ENCODE peak calls at places on chromosome 20, in five cellular contexts. L is skeletal muscle cell, O is mucosa of descending colon, C is astrocyte of the cerebellum, X is A549. N is an unnamed sample.

GRCh38 chr20:24543741-24544140 is 74.3 kb downstream of the SYNDIG1 start:
- DNase-seq in L (no peak), O (no peak), C (no peak), X (no peak), N (no peak)

GRCh38 chr20:47227119-47227518 is 129.4 kb downstream of the ZMYND8 start:
- DNase-seq in L (no peak), O (no peak), C (no peak), X (no peak), N (no peak)

GRCh38 chr20:25389381-25389857 is 1.2 kb downstream of the ABHD12 start:
- DNase-seq in L (no peak), O (peak; percentile 29), C (no peak), X (no peak), N (no peak)

GRCh38 chr20:52379723-52380336 is 188.3 kb upstream of the ZFP64 start:
- DNase-seq in L (no peak), O (peak; percentile 72), C (no peak), X (peak; percentile 33), N (no peak)

GRCh38 chr20:20364747-20365558 is 3.0 kb upstream of the INSM1 start:
- DNase-seq in L (no peak), O (no peak), C (no peak), X (no peak), N (no peak)

GRCh38 chr20:3563113-3563512 is 92.3 kb downstream of the ATRN start:
- DNase-seq in L (no peak), O (no peak), C (no peak), X (no peak), N (no peak)

GRCh38 chr20:7959484-7959883 is 19.2 kb upstream of the HAO1 start:
- DNase-seq in L (no peak), O (no peak), C (no peak), X (no peak), N (no peak)

GRCh38 chr20:48567145-48567544 is 260.7 kb downstream of the PREX1 start:
- DNase-seq in L (no peak), O (no peak), C (no peak), X (no peak), N (no peak)

GRCh38 chr20:23087587-23088275 is 1.6 kb upstream of the CD93 start:
- DNase-seq in L (no peak), O (no peak), C (no peak), X (no peak), N (no peak)

GRCh38 chr20:21682576-21682975 is 22.9 kb upstream of the PAX1 start:
- DNase-seq in L (no peak), O (no peak), C (no peak), X (no peak), N (no peak)

GRCh38 chr20:16803965-16804792 is 56.0 kb downstream of the OTOR start:
- DNase-seq in L (no peak), O (peak; percentile 66), C (peak; percentile 16), X (peak; percentile 51), N (no peak)

GRCh38 chr20:35542990-35543389 is 1.1 kb downstream of the ERGIC3 start:
- DNase-seq in L (no peak), O (no peak), C (no peak), X (no peak), N (no peak)

GRCh38 chr20:34311118-34312023 is 8.2 kb upstream of the AHCY start:
- DNase-seq in L (no peak), O (peak; percentile 91), C (no peak), X (no peak), N (no peak)

GRCh38 chr20:53736757-53737403 is 143.2 kb upstream of the ZNF217 start:
- DNase-seq in L (no peak), O (peak; percentile 24), C (no peak), X (no peak), N (no peak)

GRCh38 chr20:41095110-41095969 is 42.0 kb upstream of the PLCG1 start:
- DNase-seq in L (no peak), O (peak; percentile 72), C (peak; percentile 45), X (peak; percentile 53), N (no peak)

GRCh38 chr20:23225407-23226060 is 125.1 kb upstream of the NXT1 start:
- DNase-seq in L (peak; percentile 88), O (peak; percentile 47), C (no peak), X (peak; percentile 19), N (no peak)

GRCh38 chr20:58696411-58696961 is 3.9 kb downstream of the NPEPL1 start:
- DNase-seq in L (no peak), O (no peak), C (no peak), X (no peak), N (no peak)

GRCh38 chr20:10219452-10219791 is 792 bp downstream of the SNAP25 start:
- DNase-seq in L (no peak), O (peak; percentile 79), C (peak; percentile 49), X (peak; percentile 56), N (no peak)

GRCh38 chr20:10219993-10220750 is 1.5 kb downstream of the SNAP25 start:
- DNase-seq in L (no peak), O (no peak), C (no peak), X (no peak), N (no peak)

GRCh38 chr20:10216146-10216741 is 2.4 kb upstream of the SNAP25 start:
- DNase-seq in L (peak; percentile 1), O (no peak), C (peak; percentile 58), X (no peak), N (no peak)

GRCh38 chr20:10218536-10219451 is at the start of gene SNAP25:
- DNase-seq in L (peak; percentile 60), O (peak; percentile 6), C (peak; percentile 92), X (peak; percentile 83), N (no peak)

DNA sequence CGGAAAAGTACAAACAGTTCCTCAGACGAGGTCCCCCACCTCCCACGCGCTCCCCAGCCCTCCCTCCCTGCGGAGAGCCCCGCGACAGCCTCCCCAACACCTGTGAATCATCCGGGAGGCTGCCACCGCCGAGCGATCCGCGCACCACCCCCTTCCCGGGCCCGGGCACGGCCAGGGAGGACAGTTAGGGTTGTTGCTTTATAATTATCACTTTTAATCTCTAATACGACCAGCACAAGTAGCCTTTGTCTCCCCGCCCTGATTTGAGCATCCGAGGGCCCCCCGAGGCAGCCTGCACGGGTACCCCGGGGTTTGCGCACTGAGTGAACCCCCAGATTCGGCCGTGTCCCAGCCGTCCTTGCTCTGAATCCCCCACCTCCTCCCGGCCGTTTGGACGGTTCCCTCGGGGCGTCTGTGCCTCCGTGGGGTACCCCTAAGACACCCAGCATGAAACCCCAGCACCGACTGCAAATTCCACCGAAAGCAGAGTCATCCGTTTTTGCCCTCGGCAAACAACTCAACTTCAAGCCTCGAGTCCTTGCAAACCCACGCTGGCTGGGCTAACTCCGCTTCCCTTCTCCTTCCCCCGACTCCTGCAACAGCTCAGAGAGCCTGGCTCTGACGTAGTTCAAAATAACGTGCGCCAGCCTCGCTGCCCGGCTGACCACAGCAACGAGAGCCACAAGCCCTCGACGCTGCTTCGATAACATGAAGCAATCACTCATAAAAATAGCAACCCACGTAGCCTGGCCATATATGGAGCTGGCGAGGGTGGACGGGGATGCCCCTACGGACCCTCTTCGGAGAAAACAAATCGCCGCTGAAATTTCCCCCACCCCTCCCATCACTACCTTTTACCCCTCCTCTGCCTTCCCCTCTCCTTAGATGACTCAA is 866 bp upstream of the SNAP25 start:
- DNase-seq in L (peak; percentile 91), O (no peak), C (peak; percentile 95), X (peak; percentile 65), N (peak; percentile 64)
- H3K4me3 ChIP-seq in L (peak overlapping the region; percentile 47), O (no peak overlapping the region), C (peak overlapping the region; percentile 95), X (peak overlapping the region; percentile 70), N (peak overlapping the region; percentile 38)

DNA sequence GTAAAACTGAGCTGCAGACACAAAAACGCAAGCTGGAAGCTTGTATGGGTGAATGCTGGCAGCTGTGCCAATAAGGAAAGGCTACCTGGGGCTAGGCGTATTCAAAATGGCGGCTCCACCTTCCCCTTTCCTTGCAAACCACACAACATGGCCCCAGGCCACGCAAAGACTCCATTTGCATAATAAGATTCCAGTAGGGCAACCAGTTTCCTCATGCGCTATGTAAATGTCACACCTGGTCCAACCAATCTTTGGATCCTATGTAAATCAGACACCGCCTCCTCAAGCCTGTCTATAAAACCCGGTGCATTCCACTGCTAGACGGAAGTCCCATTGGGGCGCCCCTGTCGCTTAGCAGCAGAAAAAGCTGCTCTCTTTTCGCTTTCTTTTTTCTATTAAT is 505.9 kb upstream of the BTBD3 start:
- DNase-seq in L (no peak), O (no peak), C (no peak), X (no peak), N (no peak)
- H3K4me3 ChIP-seq in L (no peak overlapping the region), O (no peak overlapping the region), C (no peak overlapping the region), X (no peak overlapping the region), N (no peak overlapping the region)

GRCh38 chr20:59938696-59939051 is 1.4 kb downstream of the PPP1R3D start:
- DNase-seq in L (no peak), O (no peak), C (no peak), X (no peak), N (no peak)
- H3K4me3 ChIP-seq in L (no peak overlapping the region), O (no peak overlapping the region), C (no peak overlapping the region), X (no peak overlapping the region), N (peak overlapping the region; percentile 81)

DNA sequence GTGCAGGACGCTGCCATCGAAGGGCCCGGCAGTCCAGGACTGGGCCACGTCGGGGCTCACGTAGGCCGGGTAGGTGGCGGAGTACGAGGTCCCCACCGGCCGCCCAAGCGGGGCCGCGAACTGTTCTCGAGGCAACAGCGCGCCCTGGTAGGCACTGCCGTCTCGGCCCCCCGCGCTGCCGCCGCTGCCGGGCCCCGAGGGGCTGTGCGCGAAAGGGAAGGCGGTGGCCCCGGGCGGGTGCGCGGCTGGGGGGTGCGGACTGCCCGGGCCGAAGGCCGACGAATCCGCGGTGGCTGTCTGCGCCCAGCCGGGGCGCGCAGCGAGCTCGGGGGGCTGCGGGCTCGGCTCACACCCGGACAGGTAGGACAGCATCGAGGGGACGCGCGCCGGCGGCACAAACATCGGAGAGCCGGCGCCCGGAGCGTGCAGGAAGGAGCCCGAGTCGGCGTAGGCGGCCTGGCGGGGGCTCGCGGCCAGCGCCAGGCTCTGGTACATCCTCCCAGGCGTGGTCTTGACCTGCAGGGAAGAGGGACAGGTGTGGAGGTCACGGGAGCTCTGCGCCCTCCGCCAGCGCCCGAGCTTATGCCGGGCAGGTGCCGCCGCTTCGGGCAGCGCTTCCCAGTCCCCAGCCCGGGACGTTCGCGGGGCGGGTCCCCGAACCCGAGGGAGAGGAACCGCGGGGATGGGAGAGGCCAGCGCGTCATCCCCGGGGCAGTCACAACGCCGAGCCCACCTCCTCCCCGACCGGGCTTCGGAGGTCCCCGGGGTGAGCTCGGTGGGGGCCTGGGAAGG is 572 bp downstream of the GATA5 start:
- DNase-seq in L (no peak), O (no peak), C (no peak), X (no peak), N (no peak)
- H3K4me3 ChIP-seq in L (no peak overlapping the region), O (no peak overlapping the region), C (no peak overlapping the region), X (peak overlapping the region; percentile 50), N (no peak overlapping the region)

GRCh38 chr20:37693203-37693602 is 627 bp upstream of the CTNNBL1 start:
- DNase-seq in L (no peak), O (no peak), C (no peak), X (no peak), N (no peak)
- H3K4me3 ChIP-seq in L (peak overlapping the region; percentile 98), O (no peak overlapping the region), C (peak overlapping the region; percentile 96), X (peak overlapping the region; percentile 64), N (peak overlapping the region; percentile 67)